ENCODE peak calls at places on chromosomes 13 and 19, in four cellular contexts. U is A549, P is K562, F is GM12878. A is an unnamed sample.

GRCh38 chr19:49637865-49638350 is 2.0 kb downstream of the RRAS start:
- DNase-seq in P (peak), U (peak), F (no peak), A (no peak)

GRCh38 chr19:43700368-43701015 is 15.4 kb upstream of the IRGC start:
- DNase-seq in P (no peak), F (no peak), U (no peak), A (no peak)

GRCh38 chr19:2775556-2776430 is 7.3 kb downstream of the SGTA start:
- DNase-seq in F (no peak), U (no peak), P (peak), A (peak)

GRCh38 chr19:47377208-47377701 is 28.1 kb downstream of the DHX34 start:
- DNase-seq in P (peak), F (no peak), U (no peak), A (no peak)

GRCh38 chr13:66887088-66887487 is 343.0 kb downstream of the PCDH9 start:
- DNase-seq in U (no peak), F (peak), P (no peak), A (no peak)

GRCh38 chr13:27168086-27168485 is 3.5 kb downstream of the USP12 start:
- DNase-seq in P (no peak), U (no peak), F (no peak), A (no peak)

GRCh38 chr19:49436381-49437017 is 4.8 kb downstream of the SLC17A7 start:
- DNase-seq in U (peak), F (no peak), P (peak), A (no peak)

GRCh38 chr13:98204546-98204945 is 27.5 kb upstream of the RNF113B start:
- DNase-seq in F (no peak), P (no peak), U (no peak), A (no peak)

GRCh38 chr19:40231057-40231456 is 4.6 kb upstream of the CCNP start:
- DNase-seq in F (no peak), U (no peak), P (no peak), A (no peak)

GRCh38 chr13:71316964-71317363 is 550.0 kb downstream of the DACH1 start:
- DNase-seq in F (no peak), U (no peak), P (no peak), A (no peak)

GRCh38 chr19:38816131-38816750 is 3.5 kb upstream of the LGALS4 start:
- DNase-seq in U (no peak), F (no peak), P (no peak), A (no peak)

GRCh38 chr13:94327318-94327717 is 152.2 kb downstream of the DCT start:
- DNase-seq in P (no peak), U (no peak), F (peak), A (no peak)

GRCh38 chr19:5323475-5323811 is 17.2 kb downstream of the PTPRS start:
- DNase-seq in U (no peak), P (no peak), F (no peak), A (no peak)

GRCh38 chr13:49502954-49503353 is 7.2 kb downstream of the PHF11 start:
- DNase-seq in U (no peak), P (no peak), F (no peak), A (no peak)

GRCh38 chr13:91105270-91105669 is 242.2 kb upstream of the MIR17HG start:
- DNase-seq in P (no peak), F (no peak), U (no peak), A (no peak)

GRCh38 chr19:16188521-16188920 is 3.3 kb downstream of the FAM32A start:
- DNase-seq in P (no peak), F (no peak), U (no peak), A (no peak)

GRCh38 chr19:32519023-32519422 is 62.0 kb upstream of the PDCD5 start:
- DNase-seq in U (no peak), P (no peak), F (no peak), A (no peak)

GRCh38 chr19:54232552-54232934 is 9.7 kb upstream of the LILRB3 start:
- DNase-seq in F (no peak), P (no peak), U (no peak), A (peak)

GRCh38 chr19:44847144-44848035 is 1.3 kb downstream of the NECTIN2 start:
- DNase-seq in U (peak), P (peak), F (no peak), A (peak)

GRCh38 chr19:1000095-1000494 is at the start of gene GRIN3B:
- DNase-seq in F (no peak), P (peak), U (peak), A (peak)

GRCh38 chr19:12695997-12696365 is 450 bp downstream of the FBXW9 start:
- DNase-seq in F (no peak), P (peak), U (no peak), A (no peak)

GRCh38 chr19:56594783-56595547 is at the start of gene ZNF71:
- DNase-seq in F (peak), P (peak), U (peak), A (peak)

GRCh38 chr13:89726690-89727435 is 1620.6 kb upstream of the MIR17HG start:
- DNase-seq in P (no peak), F (no peak), U (peak), A (no peak)

GRCh38 chr13:50125306-50125555 is 110.0 kb downstream of the KCNRG start:
- DNase-seq in F (no peak), P (no peak), U (no peak), A (no peak)

GRCh38 chr19:50722248-50723013 is 733 bp upstream of the CLEC11A start:
- DNase-seq in U (no peak), P (no peak), F (no peak), A (no peak)

GRCh38 chr13:84645196-84646071 is 763.2 kb upstream of the SLITRK1 start:
- DNase-seq in F (no peak), P (no peak), U (no peak), A (no peak)
- TF ChIP-seq CTCF in F (no peak), P (no peak), U (no peak), A (no peak)

GRCh38 chr13:106156468-106156867 is 379.0 kb downstream of the EFNB2 start:
- DNase-seq in P (no peak), F (no peak), U (peak), A (no peak)
- TF ChIP-seq CHD4 in P (no peak), F (no peak), U (no peak), A (no peak)

DNA sequence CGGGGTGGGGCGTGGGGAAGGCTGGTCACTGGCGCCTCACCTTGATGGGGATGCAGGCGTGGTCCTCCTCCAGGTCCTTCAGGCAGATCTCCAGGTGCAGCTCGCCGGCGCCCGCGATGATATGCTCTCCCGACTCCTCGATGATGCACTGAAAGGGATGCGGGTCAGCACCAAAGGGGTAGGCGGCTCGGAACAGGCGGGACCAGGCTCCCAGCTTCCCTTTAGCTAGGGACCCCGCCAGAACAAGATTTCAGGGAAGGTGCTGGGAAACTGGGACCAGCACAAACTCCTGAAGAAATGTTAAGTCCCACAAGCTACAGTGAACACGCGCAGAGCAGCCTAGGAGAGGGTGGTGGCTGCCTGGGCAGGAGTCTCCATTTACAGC is 6.0 kb downstream of the EEF2 start:
- DNase-seq in P (no peak), U (no peak), F (no peak), A (no peak)
- TF ChIP-seq HDAC2 in P (no peak), U (no peak), F (no peak), A (no peak)

DNA sequence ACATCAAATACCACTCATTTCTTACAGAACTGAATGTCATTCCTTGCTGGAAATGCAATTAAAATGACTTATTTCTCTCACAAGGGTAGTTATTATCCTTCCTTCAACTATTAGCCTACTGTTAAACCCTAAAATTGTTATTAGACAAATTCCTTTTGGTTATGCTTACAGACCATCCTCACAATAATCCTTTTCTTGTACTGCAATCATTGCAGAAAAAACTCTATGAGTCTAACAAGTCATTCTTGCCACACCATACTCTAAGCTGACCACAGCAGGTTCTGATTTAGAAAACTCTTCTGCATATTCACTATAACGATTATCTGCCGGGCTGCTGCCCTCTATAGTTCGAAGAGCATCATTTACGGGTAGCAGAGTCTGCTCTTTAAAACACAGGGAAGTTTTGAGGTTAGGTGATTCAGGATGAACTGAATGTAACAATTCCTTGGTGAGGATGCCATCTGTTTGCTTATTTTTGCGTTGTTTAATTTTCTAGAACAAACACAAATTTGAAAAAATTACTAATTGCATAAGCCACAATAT is 38.2 kb downstream of the MTMR6 start:
- DNase-seq in U (peak), P (peak), F (peak), A (peak)
- TF ChIP-seq CTCF in U (peak), P (no peak), F (peak), A (peak)

GRCh38 chr19:29367701-29368306 is 154.9 kb upstream of the UQCRFS1 start:
- DNase-seq in F (no peak), P (no peak), U (no peak), A (no peak)

GRCh38 chr19:29364999-29365398 is 152.0 kb upstream of the UQCRFS1 start:
- DNase-seq in P (no peak), F (no peak), U (no peak), A (no peak)

GRCh38 chr19:29365836-29366417 is 153.0 kb upstream of the UQCRFS1 start:
- DNase-seq in U (no peak), F (no peak), P (no peak), A (no peak)

GRCh38 chr19:29366757-29367156 is 153.8 kb upstream of the UQCRFS1 start:
- DNase-seq in P (no peak), U (no peak), F (no peak), A (no peak)

GRCh38 chr19:29364224-29364726 is 151.3 kb upstream of the UQCRFS1 start:
- DNase-seq in U (no peak), P (no peak), F (no peak), A (no peak)
- TF ChIP-seq CHD4 in U (no peak), P (no peak), F (no peak), A (no peak)

GRCh38 chr13:109494955-109495354 is 291.4 kb downstream of the IRS2 start:
- DNase-seq in U (peak), P (no peak), F (no peak), A (no peak)
- TF ChIP-seq HDAC2 in U (no peak), P (no peak), F (no peak), A (no peak)

GRCh38 chr13:113969973-113970611 is 3.8 kb downstream of the C13orf46 start:
- DNase-seq in F (no peak), U (no peak), P (no peak), A (no peak)

GRCh38 chr13:113967729-113968462 is 6.0 kb downstream of the C13orf46 start:
- DNase-seq in P (no peak), F (no peak), U (no peak), A (no peak)

GRCh38 chr13:113967206-113967720 is 6.6 kb downstream of the C13orf46 start:
- DNase-seq in U (no peak), P (no peak), F (no peak), A (no peak)

GRCh38 chr13:113969311-113969972 is 4.4 kb downstream of the C13orf46 start:
- DNase-seq in P (no peak), U (no peak), F (no peak), A (no peak)

GRCh38 chr13:113968463-113969310 is 5.2 kb downstream of the C13orf46 start:
- DNase-seq in F (no peak), U (no peak), P (no peak), A (no peak)
- TF ChIP-seq CTCF in F (no peak), U (no peak), P (no peak), A (no peak)

A was measured in HepG2.